ENCODE peak calls at places on chromosome 19, in ten cellular contexts. O is heart left ventricle, W is tibial nerve, R is IMR-90, C is H1, H is vagina, U is GM12878, F is A549, M is upper lobe of left lung, S is lower leg skin. P is an unnamed sample.
A peak's percentile ranks its signal among the peaks of the same experiment; 100 is the strongest.

GRCh38 chr19:11355160-11356073 is at the start of gene PLPPR2:
- DNase-seq in O (peak; percentile 92), W (peak; percentile 97), R (peak; percentile 81), C (peak; percentile 99), H (no peak), U (peak; percentile 25), F (peak; percentile 56), M (peak; percentile 95), S (peak; percentile 98), P (peak; percentile 97)

GRCh38 chr19:17385878-17386611 is 8.0 kb downstream of the CCDC194 start:
- DNase-seq in O (peak; percentile 70), W (peak; percentile 49), R (peak; percentile 30), C (peak; percentile 92), H (no peak), U (no peak), F (peak; percentile 53), M (peak; percentile 62), S (peak; percentile 91), P (peak; percentile 54)

GRCh38 chr19:14449321-14449720 is 16.2 kb downstream of the PKN1 start:
- DNase-seq in O (no peak), W (no peak), R (no peak), C (no peak), H (no peak), U (no peak), F (no peak), M (no peak), S (no peak), P (no peak)

GRCh38 chr19:15195381-15195964 is 5.3 kb downstream of the NOTCH3 start:
- DNase-seq in O (peak; percentile 64), W (no peak), R (peak; percentile 61), C (peak; percentile 78), H (no peak), U (no peak), F (peak; percentile 33), M (peak; percentile 69), S (peak; percentile 92), P (peak; percentile 55)

GRCh38 chr19:41753159-41753558 is 2.2 kb upstream of the CEACAM6 start:
- DNase-seq in O (no peak), W (peak; percentile 7), R (no peak), C (peak; percentile 85), H (no peak), U (no peak), F (peak; percentile 74), M (peak; percentile 83), S (peak; percentile 82), P (no peak)

GRCh38 chr19:33098023-33098652 is 17.2 kb downstream of the GPATCH1 start:
- DNase-seq in O (no peak), W (no peak), R (no peak), C (no peak), H (no peak), U (no peak), F (no peak), M (no peak), S (no peak), P (no peak)

GRCh38 chr19:39192846-39193245 is 3.9 kb upstream of the NCCRP1 start:
- DNase-seq in O (no peak), W (no peak), R (no peak), C (no peak), H (no peak), U (no peak), F (no peak), M (no peak), S (no peak), P (no peak)

GRCh38 chr19:14081797-14082674 is 3.5 kb downstream of the C19orf67 start:
- DNase-seq in O (no peak), W (no peak), R (peak; percentile 27), C (no peak), H (no peak), U (no peak), F (no peak), M (no peak), S (no peak), P (no peak)

GRCh38 chr19:7149956-7150705 is 80.6 kb downstream of the ZNF557 start:
- DNase-seq in O (no peak), W (no peak), R (no peak), C (no peak), H (no peak), U (no peak), F (no peak), M (no peak), S (no peak), P (no peak)

GRCh38 chr19:720691-721160 is 12.0 kb downstream of the PALM start:
- DNase-seq in O (no peak), W (no peak), R (no peak), C (peak; percentile 68), H (no peak), U (no peak), F (no peak), M (no peak), S (no peak), P (no peak)

GRCh38 chr19:4057913-4058695 is 8.6 kb downstream of the ZBTB7A start:
- DNase-seq in O (peak; percentile 83), W (peak; percentile 87), R (peak; percentile 85), C (no peak), H (no peak), U (no peak), F (peak; percentile 74), M (peak; percentile 93), S (peak; percentile 98), P (peak; percentile 94)

GRCh38 chr19:44807652-44808462 is 1.0 kb upstream of the BCAM start:
- DNase-seq in O (no peak), W (peak; percentile 27), R (peak; percentile 34), C (no peak), H (no peak), U (no peak), F (peak; percentile 82), M (peak; percentile 92), S (no peak), P (no peak)

GRCh38 chr19:19040417-19040816 is 7.0 kb downstream of the ARMC6 start:
- DNase-seq in O (no peak), W (peak; percentile 74), R (peak; percentile 91), C (no peak), H (no peak), U (no peak), F (no peak), M (peak; percentile 79), S (no peak), P (peak; percentile 65)

GRCh38 chr19:18436651-18437478 is 1.1 kb downstream of the ISYNA1 start:
- DNase-seq in O (peak; percentile 90), W (peak; percentile 60), R (peak; percentile 69), C (peak; percentile 92), H (no peak), U (no peak), F (peak; percentile 80), M (peak; percentile 79), S (peak; percentile 96), P (peak; percentile 85)

GRCh38 chr19:39494661-39495060 is 4.1 kb upstream of the DLL3 start:
- DNase-seq in O (no peak), W (no peak), R (no peak), C (no peak), H (no peak), U (no peak), F (no peak), M (no peak), S (no peak), P (no peak)

GRCh38 chr19:2529473-2529918 is 53.6 kb downstream of the GADD45B start:
- DNase-seq in O (no peak), W (no peak), R (peak; percentile 96), C (no peak), H (no peak), U (no peak), F (peak; percentile 68), M (peak; percentile 79), S (no peak), P (no peak)

GRCh38 chr19:48192750-48193149 is 22.3 kb downstream of the ZSWIM9 start:
- DNase-seq in O (no peak), W (no peak), R (no peak), C (no peak), H (no peak), U (no peak), F (no peak), M (no peak), S (peak; percentile 18), P (no peak)
- TF ChIP-seq POLR2A in O (no peak), W (no peak), R (no peak), C (no peak), H (no peak), U (no peak), F (no peak), M (no peak), S (no peak), P (no peak)

GRCh38 chr19:37905936-37906867 is at the start of gene WDR87:
- DNase-seq in O (peak; percentile 11), W (no peak), R (no peak), C (no peak), H (no peak), U (no peak), F (peak; percentile 73), M (peak; percentile 50), S (peak; percentile 86), P (peak; percentile 25)
- TF ChIP-seq CTCF in O (no peak), W (no peak), R (no peak), C (no peak), H (no peak), U (no peak), F (peak; percentile 23), M (no peak), S (no peak), P (no peak)

DNA sequence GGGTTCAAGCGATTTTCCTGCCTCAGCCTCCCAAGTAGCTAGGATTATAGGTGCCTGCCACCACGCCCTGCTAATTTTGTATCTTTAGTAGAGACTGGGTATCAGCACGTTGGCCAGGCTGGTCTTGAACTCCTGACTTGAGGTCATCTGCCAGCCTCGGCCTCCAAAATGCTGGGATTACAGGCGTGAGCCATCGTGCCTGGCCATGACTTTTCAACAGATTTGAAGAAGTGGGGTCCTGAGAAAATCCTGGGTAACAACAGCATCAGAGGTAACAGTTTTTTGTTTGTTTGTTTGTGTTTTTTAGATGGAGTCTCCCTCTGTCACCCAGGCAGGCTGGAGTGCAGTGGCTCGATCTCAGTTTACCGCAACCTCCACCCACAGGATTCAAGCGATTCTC is 3.6 kb downstream of the JUNB start:
- DNase-seq in O (no peak), W (no peak), R (peak; percentile 29), C (no peak), H (peak; percentile 86), U (no peak), F (no peak), M (no peak), S (no peak), P (peak; percentile 19)
- TF ChIP-seq POLR2A in O (no peak), W (no peak), R (peak; percentile 81), C (no peak), H (no peak), U (no peak), F (no peak), M (no peak), S (no peak), P (no peak)

DNA sequence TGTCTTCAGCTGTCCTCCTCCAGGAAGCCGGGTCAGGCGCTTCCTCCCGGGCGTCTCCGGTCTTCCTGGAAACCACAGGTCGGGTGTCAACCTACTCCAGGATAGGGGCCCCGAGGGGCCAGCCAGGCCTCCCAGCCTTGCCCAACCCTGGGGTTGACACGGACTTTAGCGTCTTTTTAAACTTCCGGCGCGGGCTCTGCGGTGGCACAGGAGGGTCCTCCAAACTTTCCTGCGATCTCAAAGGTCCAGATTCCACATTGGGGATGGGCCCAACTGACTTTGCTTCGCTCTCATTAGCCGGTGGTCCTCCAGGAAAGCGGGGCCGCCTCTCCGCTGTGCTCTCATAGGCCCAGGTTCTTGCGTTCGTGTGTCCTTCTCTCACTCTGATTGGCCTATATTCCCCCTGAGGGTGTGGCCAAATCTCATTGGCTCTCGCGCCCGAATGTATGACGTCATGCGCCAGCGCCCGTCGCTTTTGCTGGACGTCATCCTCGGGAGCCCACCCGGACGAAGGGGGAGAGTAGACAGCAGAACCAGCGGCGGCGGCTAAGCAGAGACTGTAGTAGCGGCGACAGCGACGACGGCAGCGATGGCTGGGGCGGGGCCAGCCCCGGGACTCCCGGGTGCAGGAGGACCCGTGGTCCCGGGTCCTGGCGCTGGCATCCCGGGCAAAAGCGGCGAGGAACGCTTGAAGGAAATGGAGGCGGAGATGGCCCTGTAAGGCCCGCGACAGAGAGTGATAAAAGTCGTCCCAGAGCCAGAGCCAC is at the start of gene RBM42:
- DNase-seq in O (peak; percentile 97), W (peak; percentile 97), R (peak; percentile 99), C (peak; percentile 100), H (peak; percentile 99), U (peak; percentile 98), F (peak; percentile 100), M (peak; percentile 98), S (peak; percentile 99), P (peak; percentile 98)
- TF ChIP-seq CTCF in O (no peak), W (no peak), R (no peak), C (no peak), H (no peak), U (no peak), F (no peak), M (no peak), S (no peak), P (no peak)